ENCODE peak calls at places on chromosome 20, in six cellular contexts. X, W, P, K, N and O are unnamed samples.

GRCh38 chr20:48829940-48830339 is 2.1 kb upstream of the PREX1 start:
- DNase-seq in W (no peak), P (no peak), X (no peak), N (no peak), K (no peak), O (no peak)

GRCh38 chr20:34240698-34241615 is at the start of gene ASIP:
- DNase-seq in W (no peak), P (no peak), X (no peak), K (no peak), N (no peak), O (no peak)

GRCh38 chr20:1323256-1323655 is 5.7 kb downstream of the SDCBP2 start:
- DNase-seq in P (no peak), W (no peak), X (no peak), N (no peak), K (no peak), O (no peak)

GRCh38 chr20:12386821-12387220 is 469.1 kb downstream of the BTBD3 start:
- DNase-seq in N (no peak), W (no peak), P (no peak), X (no peak), K (no peak), O (no peak)

GRCh38 chr20:25341716-25342680 is 48.6 kb downstream of the ABHD12 start:
- DNase-seq in N (no peak), X (no peak), K (no peak), P (no peak), W (peak), O (no peak)

GRCh38 chr20:48444249-48444648 is 383.6 kb downstream of the PREX1 start:
- DNase-seq in P (no peak), N (no peak), X (no peak), W (no peak), K (no peak), O (no peak)

GRCh38 chr20:56362833-56363413 is 4.1 kb downstream of the FAM210B start:
- DNase-seq in W (no peak), P (no peak), K (no peak), N (no peak), X (no peak), O (no peak)

GRCh38 chr20:31713312-31714049 is 9.2 kb downstream of the BCL2L1 start:
- DNase-seq in P (no peak), W (peak), N (no peak), X (no peak), K (peak), O (no peak)

GRCh38 chr20:38217791-38218565 is 42.6 kb downstream of the KIAA1755 start:
- DNase-seq in K (peak), N (peak), P (peak), W (peak), X (no peak), O (no peak)

DNA sequence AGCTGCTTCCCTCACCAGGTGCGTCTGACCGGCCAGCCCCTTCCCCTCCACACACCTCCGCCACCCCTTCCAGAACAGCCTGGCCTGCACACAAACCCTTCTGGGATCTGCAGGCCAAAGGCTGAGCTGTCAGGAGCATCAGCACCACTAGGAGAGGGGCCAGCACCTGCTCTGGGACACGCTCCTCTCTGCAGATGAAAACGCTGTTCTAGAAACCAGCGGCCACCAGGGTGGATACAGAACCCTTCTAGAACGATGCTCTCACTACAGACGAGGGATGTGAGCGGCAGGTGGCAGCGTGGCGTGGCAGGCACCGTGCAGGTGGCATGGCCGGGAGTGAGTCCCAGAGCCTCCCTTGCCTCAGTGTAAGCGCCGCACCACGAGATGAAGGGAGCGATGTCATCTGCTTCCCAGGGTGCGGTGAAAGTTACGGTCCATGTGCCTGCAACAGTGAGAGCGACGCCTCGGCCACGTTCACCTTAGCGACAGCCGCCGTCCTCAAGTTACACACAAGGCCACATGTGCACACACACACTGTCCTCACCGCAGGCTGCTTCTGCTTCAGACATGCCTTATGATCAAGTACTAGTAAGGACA is 53.6 kb downstream of the TAF4 start:
- DNase-seq in N (no peak), X (no peak), K (no peak), P (no peak), W (no peak), O (no peak)
- TF ChIP-seq CTCF in N (no peak), X (no peak), K (no peak), P (no peak), W (no peak), O (no peak)

GRCh38 chr20:39880890-39881289 is 808.1 kb downstream of the MAFB start:
- DNase-seq in P (no peak), X (no peak), W (no peak), N (no peak), K (no peak), O (no peak)
- TF ChIP-seq CTCF in P (no peak), X (no peak), W (peak), N (no peak), K (peak), O (no peak)

GRCh38 chr20:18628330-18628941 is 40.6 kb downstream of the DTD1 start:
- DNase-seq in W (no peak), P (no peak), N (no peak), K (no peak), X (no peak), O (no peak)

GRCh38 chr20:18633411-18633810 is 45.6 kb downstream of the DTD1 start:
- DNase-seq in W (no peak), P (no peak), X (no peak), N (no peak), K (no peak), O (no peak)

GRCh38 chr20:18637296-18637695 is 49.4 kb downstream of the DTD1 start:
- DNase-seq in K (peak), P (no peak), W (peak), N (no peak), X (no peak), O (no peak)

GRCh38 chr20:18634501-18634900 is 46.6 kb downstream of the DTD1 start:
- DNase-seq in K (no peak), X (no peak), P (no peak), N (no peak), W (peak), O (no peak)

DNA sequence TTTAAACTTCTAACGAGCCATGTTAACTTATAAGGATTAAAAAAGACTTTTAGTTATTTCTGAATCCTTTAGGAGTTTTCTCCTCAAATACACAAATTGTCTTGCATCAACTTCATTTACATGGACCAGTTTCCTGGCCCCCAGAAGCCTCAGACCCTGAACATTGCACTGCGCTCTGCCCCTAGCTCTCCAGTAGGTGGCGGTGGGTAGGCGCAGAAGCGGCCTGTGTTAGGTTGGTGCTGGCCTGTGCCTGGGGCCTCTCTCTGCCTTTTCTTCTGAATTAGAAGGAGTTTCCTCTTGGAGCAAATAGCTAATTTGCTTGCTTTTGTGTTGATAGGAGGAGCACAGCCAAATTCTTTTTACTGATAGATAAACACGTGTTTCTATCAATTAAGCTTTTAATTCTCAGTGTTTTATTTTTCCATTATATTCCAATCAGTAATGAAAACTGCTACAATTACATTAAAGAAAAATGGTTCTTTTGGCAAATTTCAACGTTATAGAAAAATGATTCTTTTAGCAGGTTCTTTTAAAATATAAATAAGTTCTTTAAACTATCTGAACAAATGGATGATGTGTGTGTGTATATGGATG is 44.4 kb downstream of the DTD1 start:
- DNase-seq in X (peak), N (peak), W (peak), P (no peak), K (peak), O (peak)
- TF ChIP-seq CTCF in X (peak), N (peak), W (peak), P (peak), K (peak), O (peak)

DNA sequence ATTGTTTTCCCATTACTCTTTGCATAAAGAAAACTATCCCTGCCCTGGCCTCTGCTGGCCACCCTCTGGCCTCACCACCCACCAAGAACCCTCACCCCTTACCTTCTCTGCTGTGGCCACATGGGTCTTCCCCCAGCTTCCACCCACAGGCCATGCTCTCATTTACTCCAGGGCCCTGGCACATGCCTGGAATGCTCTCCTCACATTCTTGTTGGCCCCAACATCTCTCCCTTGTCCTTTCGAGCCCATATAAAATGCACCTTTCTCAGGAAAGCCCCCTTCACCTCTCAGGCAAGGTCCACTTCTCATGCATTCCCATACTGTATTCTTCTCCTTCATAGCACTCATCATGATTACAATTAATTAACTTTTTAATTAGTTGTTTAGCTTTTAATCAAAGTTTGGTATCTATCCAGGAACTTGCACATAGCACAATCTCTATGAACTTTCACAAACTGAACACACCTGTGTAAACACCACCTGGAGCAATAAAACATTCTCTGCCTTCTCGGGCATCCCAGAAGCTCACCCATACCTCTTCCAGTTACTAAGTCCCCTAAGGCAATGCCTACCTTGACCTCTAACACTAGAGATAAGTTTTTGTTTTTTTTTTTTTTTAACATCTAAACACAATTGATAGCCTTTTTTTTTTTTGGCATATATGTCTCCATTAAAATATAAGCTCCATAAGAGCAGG is 617.2 kb downstream of the PTPRT start:
- DNase-seq in X (no peak), W (no peak), K (no peak), P (no peak), N (no peak), O (no peak)
- TF ChIP-seq CTCF in X (no peak), W (no peak), K (no peak), P (no peak), N (no peak), O (no peak)